ENCODE peak calls at places on chromosomes 16 and 17, in seven cellular contexts. One of them, this sample, is unnamed.
A peak's percentile ranks its signal among the peaks of the same experiment; 100 is the strongest.

GRCh38 chr17:80880650-80880989 is 111.0 kb upstream of the CHMP6 start:
- DNase-seq in uterus: no peak
- DNase-seq in fibroblast of lung: no peak
- DNase-seq in HL-60: no peak
- DNase-seq in cardiac fibroblast: no peak
- DNase-seq in kidney epithelial cell: no peak
- DNase-seq in epithelial cell of esophagus: no peak
- DNase-seq in this sample: no peak

GRCh38 chr16:19760336-19761060 is 42.4 kb downstream of the IQCK start:
- DNase-seq in kidney epithelial cell: no peak
- DNase-seq in HL-60: no peak
- DNase-seq in cardiac fibroblast: no peak
- DNase-seq in fibroblast of lung: no peak
- DNase-seq in uterus: no peak
- DNase-seq in epithelial cell of esophagus: no peak
- DNase-seq in this sample: no peak

GRCh38 chr16:1153480-1154160 is 714 bp downstream of the CACNA1H start:
- DNase-seq in fibroblast of lung: peak; percentile 13
- DNase-seq in HL-60: no peak
- DNase-seq in epithelial cell of esophagus: no peak
- DNase-seq in kidney epithelial cell: no peak
- DNase-seq in uterus: no peak
- DNase-seq in cardiac fibroblast: no peak
- DNase-seq in this sample: peak; percentile 49

GRCh38 chr17:7184091-7184488 is 4.9 kb upstream of the ASGR1 start:
- DNase-seq in kidney epithelial cell: peak; percentile 16
- DNase-seq in epithelial cell of esophagus: no peak
- DNase-seq in HL-60: no peak
- DNase-seq in fibroblast of lung: no peak
- DNase-seq in uterus: no peak
- DNase-seq in cardiac fibroblast: no peak
- DNase-seq in this sample: no peak

GRCh38 chr16:57977418-57978069 is 6.6 kb upstream of the CNGB1 start:
- DNase-seq in cardiac fibroblast: no peak
- DNase-seq in uterus: no peak
- DNase-seq in HL-60: no peak
- DNase-seq in fibroblast of lung: no peak
- DNase-seq in kidney epithelial cell: no peak
- DNase-seq in epithelial cell of esophagus: no peak
- DNase-seq in this sample: no peak

GRCh38 chr16:89554343-89554742 is 6.1 kb upstream of the RPL13 start:
- DNase-seq in uterus: no peak
- DNase-seq in epithelial cell of esophagus: no peak
- DNase-seq in fibroblast of lung: no peak
- DNase-seq in cardiac fibroblast: no peak
- DNase-seq in kidney epithelial cell: no peak
- DNase-seq in HL-60: no peak
- DNase-seq in this sample: no peak

GRCh38 chr16:86349338-86349900 is 160.9 kb upstream of the FOXF1 start:
- DNase-seq in uterus: no peak
- DNase-seq in cardiac fibroblast: no peak
- DNase-seq in HL-60: no peak
- DNase-seq in epithelial cell of esophagus: no peak
- DNase-seq in fibroblast of lung: no peak
- DNase-seq in kidney epithelial cell: no peak
- DNase-seq in this sample: no peak

GRCh38 chr17:49053171-49053829 is 56.1 kb downstream of the IGF2BP1 start:
- DNase-seq in uterus: no peak
- DNase-seq in cardiac fibroblast: no peak
- DNase-seq in kidney epithelial cell: no peak
- DNase-seq in HL-60: no peak
- DNase-seq in epithelial cell of esophagus: no peak
- DNase-seq in fibroblast of lung: no peak
- DNase-seq in this sample: no peak

GRCh38 chr17:74011963-74012362 is 191.5 kb upstream of the RPL38 start:
- DNase-seq in uterus: no peak
- DNase-seq in HL-60: peak; percentile 30
- DNase-seq in kidney epithelial cell: no peak
- DNase-seq in fibroblast of lung: no peak
- DNase-seq in cardiac fibroblast: no peak
- DNase-seq in epithelial cell of esophagus: no peak
- DNase-seq in this sample: no peak

GRCh38 chr17:42363767-42364585 is 24.3 kb downstream of the STAT3 start:
- DNase-seq in uterus: no peak
- DNase-seq in cardiac fibroblast: peak; percentile 85
- DNase-seq in epithelial cell of esophagus: no peak
- DNase-seq in HL-60: no peak
- DNase-seq in fibroblast of lung: peak; percentile 91
- DNase-seq in kidney epithelial cell: no peak
- DNase-seq in this sample: no peak

GRCh38 chr17:8091033-8091687 is 3.6 kb upstream of the ALOX12B start:
- DNase-seq in kidney epithelial cell: no peak
- DNase-seq in uterus: no peak
- DNase-seq in cardiac fibroblast: peak; percentile 19
- DNase-seq in fibroblast of lung: no peak
- DNase-seq in epithelial cell of esophagus: peak; percentile 64
- DNase-seq in HL-60: no peak
- DNase-seq in this sample: peak; percentile 9

GRCh38 chr16:1048442-1049112 is 24.0 kb upstream of the SSTR5 start:
- DNase-seq in cardiac fibroblast: peak; percentile 55
- DNase-seq in fibroblast of lung: peak; percentile 17
- DNase-seq in epithelial cell of esophagus: no peak
- DNase-seq in kidney epithelial cell: no peak
- DNase-seq in HL-60: no peak
- DNase-seq in uterus: no peak
- DNase-seq in this sample: peak; percentile 83

GRCh38 chr16:8935989-8936388 is 27.7 kb downstream of the USP7 start:
- DNase-seq in uterus: no peak
- DNase-seq in fibroblast of lung: no peak
- DNase-seq in cardiac fibroblast: no peak
- DNase-seq in kidney epithelial cell: no peak
- DNase-seq in epithelial cell of esophagus: no peak
- DNase-seq in HL-60: no peak
- DNase-seq in this sample: no peak

GRCh38 chr17:82407255-82407654 is 10.9 kb upstream of the HEXD start:
- DNase-seq in fibroblast of lung: peak; percentile 71
- DNase-seq in kidney epithelial cell: no peak
- DNase-seq in uterus: no peak
- DNase-seq in cardiac fibroblast: no peak
- DNase-seq in epithelial cell of esophagus: peak; percentile 26
- DNase-seq in HL-60: no peak
- DNase-seq in this sample: no peak

GRCh38 chr17:76709077-76709950 is 1.5 kb downstream of the MXRA7 start:
- DNase-seq in kidney epithelial cell: peak; percentile 97
- DNase-seq in epithelial cell of esophagus: peak; percentile 88
- DNase-seq in HL-60: no peak
- DNase-seq in uterus: peak; percentile 95
- DNase-seq in cardiac fibroblast: peak; percentile 97
- DNase-seq in fibroblast of lung: peak; percentile 100
- DNase-seq in this sample: peak; percentile 97

GRCh38 chr17:17345686-17346427 is 42.7 kb downstream of the NT5M start:
- DNase-seq in uterus: no peak
- DNase-seq in HL-60: no peak
- DNase-seq in cardiac fibroblast: no peak
- DNase-seq in epithelial cell of esophagus: no peak
- DNase-seq in kidney epithelial cell: no peak
- DNase-seq in fibroblast of lung: no peak
- DNase-seq in this sample: no peak

GRCh38 chr17:50270430-50271172 is 3.7 kb upstream of the TMEM92 start:
- DNase-seq in kidney epithelial cell: no peak
- DNase-seq in fibroblast of lung: peak; percentile 81
- DNase-seq in uterus: peak; percentile 75
- DNase-seq in HL-60: no peak
- DNase-seq in epithelial cell of esophagus: no peak
- DNase-seq in cardiac fibroblast: peak; percentile 78
- DNase-seq in this sample: peak; percentile 88

GRCh38 chr17:30809867-30810266 is 14.6 kb downstream of the CRLF3 start:
- DNase-seq in epithelial cell of esophagus: no peak
- DNase-seq in HL-60: no peak
- DNase-seq in cardiac fibroblast: no peak
- DNase-seq in uterus: no peak
- DNase-seq in fibroblast of lung: no peak
- DNase-seq in kidney epithelial cell: no peak
- DNase-seq in this sample: no peak

GRCh38 chr16:24580665-24581064 is 41.3 kb downstream of the RBBP6 start:
- DNase-seq in cardiac fibroblast: peak; percentile 67
- DNase-seq in uterus: no peak
- DNase-seq in fibroblast of lung: peak; percentile 28
- DNase-seq in kidney epithelial cell: no peak
- DNase-seq in epithelial cell of esophagus: peak; percentile 36
- DNase-seq in HL-60: no peak
- DNase-seq in this sample: peak; percentile 55

GRCh38 chr17:72219824-72220473 is 99.1 kb downstream of the SOX9 start:
- DNase-seq in epithelial cell of esophagus: no peak
- DNase-seq in kidney epithelial cell: no peak
- DNase-seq in fibroblast of lung: no peak
- DNase-seq in cardiac fibroblast: no peak
- DNase-seq in uterus: no peak
- DNase-seq in HL-60: no peak
- DNase-seq in this sample: no peak

GRCh38 chr16:88430524-88431446 is 22.3 kb upstream of the ZFPM1 start:
- DNase-seq in epithelial cell of esophagus: no peak
- DNase-seq in fibroblast of lung: peak; percentile 18
- DNase-seq in kidney epithelial cell: no peak
- DNase-seq in cardiac fibroblast: peak; percentile 11
- DNase-seq in uterus: no peak
- DNase-seq in HL-60: no peak
- DNase-seq in this sample: no peak

GRCh38 chr16:17555176-17555575 is 84.4 kb upstream of the XYLT1 start:
- DNase-seq in HL-60: no peak
- DNase-seq in uterus: no peak
- DNase-seq in kidney epithelial cell: no peak
- DNase-seq in cardiac fibroblast: peak; percentile 68
- DNase-seq in epithelial cell of esophagus: no peak
- DNase-seq in fibroblast of lung: peak; percentile 95
- DNase-seq in this sample: no peak

GRCh38 chr16:83926726-83927397 is 26.2 kb upstream of the OSGIN1 start:
- DNase-seq in kidney epithelial cell: peak; percentile 44
- DNase-seq in epithelial cell of esophagus: peak; percentile 87
- DNase-seq in cardiac fibroblast: peak; percentile 82
- DNase-seq in fibroblast of lung: peak; percentile 62
- DNase-seq in uterus: peak; percentile 66
- DNase-seq in HL-60: peak; percentile 29
- DNase-seq in this sample: peak; percentile 62
- H3K4me3 ChIP-seq in kidney epithelial cell: peak overlapping the region; percentile 23
- H3K4me3 ChIP-seq in epithelial cell of esophagus: peak overlapping the region; percentile 35
- H3K4me3 ChIP-seq in cardiac fibroblast: peak overlapping the region; percentile 32
- H3K4me3 ChIP-seq in fibroblast of lung: peak overlapping the region; percentile 5
- H3K4me3 ChIP-seq in uterus: no peak overlapping the region
- H3K4me3 ChIP-seq in HL-60: no peak overlapping the region
- H3K4me3 ChIP-seq in this sample: no peak overlapping the region

GRCh38 chr17:60386137-60386395 is 5.9 kb downstream of the USP32 start:
- DNase-seq in uterus: no peak
- DNase-seq in kidney epithelial cell: no peak
- DNase-seq in epithelial cell of esophagus: no peak
- DNase-seq in fibroblast of lung: no peak
- DNase-seq in cardiac fibroblast: no peak
- DNase-seq in HL-60: no peak
- DNase-seq in this sample: no peak
- H3K4me3 ChIP-seq in uterus: no peak overlapping the region
- H3K4me3 ChIP-seq in kidney epithelial cell: no peak overlapping the region
- H3K4me3 ChIP-seq in epithelial cell of esophagus: no peak overlapping the region
- H3K4me3 ChIP-seq in fibroblast of lung: no peak overlapping the region
- H3K4me3 ChIP-seq in cardiac fibroblast: no peak overlapping the region
- H3K4me3 ChIP-seq in HL-60: no peak overlapping the region
- H3K4me3 ChIP-seq in this sample: no peak overlapping the region

GRCh38 chr16:2962334-2963073 is 1.6 kb upstream of the KREMEN2 start:
- DNase-seq in cardiac fibroblast: no peak
- DNase-seq in kidney epithelial cell: no peak
- DNase-seq in uterus: no peak
- DNase-seq in HL-60: no peak
- DNase-seq in fibroblast of lung: no peak
- DNase-seq in epithelial cell of esophagus: no peak
- DNase-seq in this sample: no peak
- H3K4me3 ChIP-seq in cardiac fibroblast: no peak overlapping the region
- H3K4me3 ChIP-seq in kidney epithelial cell: no peak overlapping the region
- H3K4me3 ChIP-seq in uterus: no peak overlapping the region
- H3K4me3 ChIP-seq in HL-60: no peak overlapping the region
- H3K4me3 ChIP-seq in fibroblast of lung: no peak overlapping the region
- H3K4me3 ChIP-seq in epithelial cell of esophagus: no peak overlapping the region
- H3K4me3 ChIP-seq in this sample: no peak overlapping the region

GRCh38 chr17:16343569-16343968 is 9.7 kb downstream of the CENPV start:
- DNase-seq in kidney epithelial cell: no peak
- DNase-seq in fibroblast of lung: no peak
- DNase-seq in uterus: no peak
- DNase-seq in cardiac fibroblast: no peak
- DNase-seq in HL-60: no peak
- DNase-seq in epithelial cell of esophagus: no peak
- DNase-seq in this sample: no peak
- H3K4me3 ChIP-seq in kidney epithelial cell: no peak overlapping the region
- H3K4me3 ChIP-seq in fibroblast of lung: no peak overlapping the region
- H3K4me3 ChIP-seq in uterus: no peak overlapping the region
- H3K4me3 ChIP-seq in cardiac fibroblast: no peak overlapping the region
- H3K4me3 ChIP-seq in HL-60: no peak overlapping the region
- H3K4me3 ChIP-seq in epithelial cell of esophagus: no peak overlapping the region
- H3K4me3 ChIP-seq in this sample: no peak overlapping the region

GRCh38 chr16:49594706-49595534 is 221.3 kb downstream of the C16orf78 start:
- DNase-seq in epithelial cell of esophagus: no peak
- DNase-seq in HL-60: no peak
- DNase-seq in cardiac fibroblast: no peak
- DNase-seq in uterus: peak; percentile 5
- DNase-seq in fibroblast of lung: no peak
- DNase-seq in kidney epithelial cell: no peak
- DNase-seq in this sample: no peak
- H3K4me3 ChIP-seq in epithelial cell of esophagus: no peak overlapping the region
- H3K4me3 ChIP-seq in HL-60: no peak overlapping the region
- H3K4me3 ChIP-seq in cardiac fibroblast: no peak overlapping the region
- H3K4me3 ChIP-seq in uterus: no peak overlapping the region
- H3K4me3 ChIP-seq in fibroblast of lung: no peak overlapping the region
- H3K4me3 ChIP-seq in kidney epithelial cell: no peak overlapping the region
- H3K4me3 ChIP-seq in this sample: no peak overlapping the region

This sample was measured in cardiac muscle cell.